ENCODE peak calls at places on chromosomes 16 and 17, in eight cellular contexts. B is Panc1, K is stomach, J is breast epithelium, T is esophagus muscularis mucosa, H is HCT116, P is sigmoid colon, W is spleen. Q is an unnamed sample. For H3K36me3, the result is how much of the 10 kb centered on the place peaks cover.

GRCh38 chr16:3171855-3172593 is 16.0 kb upstream of the OR1F1 start:
- DNase-seq in B (peak), K (no peak), J (no peak), T (no peak), H (no peak), P (peak), W (peak), Q (no peak)

GRCh38 chr16:76932541-76933211 is 258.3 kb upstream of the MON1B start:
- DNase-seq in B (no peak), K (no peak), J (no peak), T (no peak), H (no peak), P (no peak), W (no peak), Q (no peak)

GRCh38 chr16:19137201-19137601 is 23.4 kb downstream of the ITPRIPL2 start:
- DNase-seq in B (no peak), K (no peak), J (peak), T (no peak), H (no peak), P (no peak), W (no peak), Q (peak)

GRCh38 chr17:66310528-66311148 is 8.2 kb downstream of the PRKCA start:
- DNase-seq in B (no peak), K (no peak), J (no peak), T (no peak), H (no peak), P (no peak), W (no peak), Q (no peak)

GRCh38 chr16:68834550-68834949 is 8.8 kb upstream of the TANGO6 start:
- DNase-seq in B (no peak), K (no peak), J (no peak), T (no peak), H (no peak), P (no peak), W (no peak), Q (peak)

GRCh38 chr17:47280072-47280811 is 26.6 kb downstream of the ITGB3 start:
- DNase-seq in B (no peak), K (no peak), J (no peak), T (no peak), H (no peak), P (no peak), W (no peak), Q (no peak)

GRCh38 chr17:58317421-58318064 is 11.1 kb downstream of the TSPOAP1 start:
- DNase-seq in B (peak), K (peak), J (peak), T (no peak), H (peak), P (peak), W (peak), Q (peak)

GRCh38 chr17:66371561-66371960 is 69.1 kb downstream of the PRKCA start:
- DNase-seq in B (no peak), K (no peak), J (no peak), T (no peak), H (no peak), P (no peak), W (no peak), Q (no peak)

GRCh38 chr16:752008-752315 is 8.6 kb upstream of the MSLN start:
- DNase-seq in B (no peak), K (no peak), J (no peak), T (no peak), H (no peak), P (no peak), W (no peak), Q (no peak)

GRCh38 chr16:11202260-11203091 is 53.5 kb downstream of the SOCS1 start:
- DNase-seq in B (peak), K (no peak), J (no peak), T (no peak), H (no peak), P (no peak), W (no peak), Q (no peak)

GRCh38 chr16:48961546-48961945 is 320.1 kb downstream of the CBLN1 start:
- DNase-seq in B (no peak), K (no peak), J (no peak), T (no peak), H (no peak), P (no peak), W (no peak), Q (no peak)

GRCh38 chr17:7348478-7349242 is 3.3 kb upstream of the KCTD11 start:
- DNase-seq in B (no peak), K (no peak), J (no peak), T (no peak), H (no peak), P (no peak), W (no peak), Q (no peak)

GRCh38 chr16:56675685-56676210 is 6.1 kb downstream of the MT1H start:
- DNase-seq in B (no peak), K (no peak), J (no peak), T (no peak), H (no peak), P (no peak), W (no peak), Q (no peak)

GRCh38 chr17:74712756-74713155 is at the start of gene CD300LF:
- DNase-seq in B (no peak), K (no peak), J (no peak), T (no peak), H (no peak), P (no peak), W (peak), Q (no peak)

GRCh38 chr16:15948532-15949209 is 745 bp upstream of the ABCC1 start:
- DNase-seq in B (no peak), K (no peak), J (no peak), T (no peak), H (no peak), P (no peak), W (peak), Q (no peak)

GRCh38 chr16:81610144-81610842 is 165.7 kb downstream of the CMIP start:
- DNase-seq in B (no peak), K (peak), J (peak), T (no peak), H (no peak), P (peak), W (no peak), Q (peak)

GRCh38 chr16:88638323-88639230 is at the start of gene IL17C:
- DNase-seq in B (no peak), K (peak), J (no peak), T (no peak), H (no peak), P (no peak), W (no peak), Q (no peak)

GRCh38 chr17:36856169-36856568 is 81.1 kb upstream of the LHX1 start:
- DNase-seq in B (no peak), K (peak), J (no peak), T (no peak), H (no peak), P (no peak), W (no peak), Q (no peak)

GRCh38 chr17:6914711-6915110 is 81.1 kb upstream of the ALOX12 start:
- DNase-seq in B (no peak), K (no peak), J (no peak), T (peak), H (no peak), P (no peak), W (no peak), Q (no peak)

GRCh38 chr17:39016193-39017153 is 49.3 kb upstream of the FBXO47 start:
- DNase-seq in B (no peak), K (no peak), J (no peak), T (no peak), H (no peak), P (no peak), W (no peak), Q (no peak)

GRCh38 chr17:65047939-65048338 is 8.6 kb downstream of the GNA13 start:
- DNase-seq in B (no peak), K (no peak), J (no peak), T (no peak), H (no peak), P (no peak), W (no peak), Q (no peak)

GRCh38 chr17:20315821-20316220 is 151.5 kb downstream of the LGALS9B start:
- DNase-seq in B (no peak), K (no peak), J (no peak), T (no peak), H (no peak), P (no peak), W (no peak), Q (no peak)

GRCh38 chr17:48052956-48053757 is 5.0 kb downstream of the NFE2L1 start:
- DNase-seq in B (no peak), K (peak), J (peak), T (no peak), H (no peak), P (peak), W (peak), Q (peak)

GRCh38 chr17:55734128-55734781 is 11.6 kb upstream of the TMEM100 start:
- DNase-seq in B (no peak), K (no peak), J (no peak), T (no peak), H (no peak), P (no peak), W (no peak), Q (no peak)

GRCh38 chr17:81899514-81900166 is 2.4 kb upstream of the NPB start:
- DNase-seq in B (no peak), K (no peak), J (no peak), T (no peak), H (no peak), P (no peak), W (no peak), Q (no peak)

GRCh38 chr17:81895400-81895799 is 3.9 kb downstream of the ANAPC11 start:
- DNase-seq in B (no peak), K (no peak), J (no peak), T (no peak), H (no peak), P (no peak), W (no peak), Q (no peak)

GRCh38 chr17:81898885-81899284 is 3.2 kb upstream of the NPB start:
- DNase-seq in B (no peak), K (no peak), J (no peak), T (no peak), H (no peak), P (no peak), W (no peak), Q (no peak)

GRCh38 chr17:81900181-81900820 is 1.7 kb upstream of the NPB start:
- DNase-seq in B (no peak), K (no peak), J (no peak), T (no peak), H (no peak), P (no peak), W (no peak), Q (no peak)

DNA sequence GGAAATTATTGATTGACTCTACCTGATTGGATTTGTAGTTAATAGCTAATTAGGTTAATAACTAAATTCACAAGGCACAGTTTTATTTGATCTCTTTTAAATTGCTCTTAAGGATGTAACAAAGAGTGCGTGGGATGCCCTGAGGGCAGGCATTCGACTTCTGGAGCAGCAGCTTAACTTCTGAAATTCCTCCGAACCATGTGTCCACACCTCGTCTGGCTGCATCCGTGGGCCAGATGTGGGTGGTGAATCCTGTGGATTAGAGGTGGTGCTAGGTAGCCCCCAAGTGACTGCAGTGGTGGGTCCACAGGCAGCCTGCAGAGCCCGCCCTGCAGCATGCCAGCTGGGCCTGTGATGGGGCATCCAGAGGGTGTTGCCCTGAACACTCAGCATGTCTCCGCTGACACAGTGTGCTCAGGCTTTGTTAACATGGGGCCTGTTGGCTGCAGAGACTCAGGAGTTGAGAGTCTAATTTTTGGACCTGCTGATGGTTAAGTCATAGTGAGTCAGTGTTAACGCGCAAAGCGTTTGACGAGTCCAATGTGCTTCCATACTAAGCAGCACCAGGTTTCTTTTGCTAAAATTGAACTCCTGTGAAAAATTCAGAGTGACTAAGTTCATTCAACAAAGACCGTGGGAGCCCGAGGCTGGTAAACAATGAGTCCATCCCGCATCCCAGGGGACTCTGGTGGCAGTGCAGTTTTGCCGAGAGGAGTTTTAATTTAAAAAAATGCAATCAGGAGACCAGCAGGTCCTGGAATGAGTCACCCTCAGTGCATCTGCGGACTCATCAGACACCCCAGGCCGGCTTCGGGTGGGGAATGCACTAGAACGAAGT is 3.8 kb upstream of the NPB start:
- DNase-seq in B (peak), K (no peak), J (no peak), T (no peak), H (peak), P (no peak), W (no peak), Q (no peak)
- H3K36me3 ChIP-seq in B (under half), K (half or more), J (under half), T (half or more), H (under half), P (under half), W (under half), Q (under half)

GRCh38 chr17:80130992-80131391 is 15.9 kb downstream of the EIF4A3 start:
- DNase-seq in B (no peak), K (no peak), J (no peak), T (no peak), H (no peak), P (peak), W (no peak), Q (no peak)
- TF ChIP-seq POLR2AphosphoS5 in B (no peak), K (no peak), J (no peak), T (no peak), H (no peak), P (no peak), W (no peak), Q (peak)

DNA sequence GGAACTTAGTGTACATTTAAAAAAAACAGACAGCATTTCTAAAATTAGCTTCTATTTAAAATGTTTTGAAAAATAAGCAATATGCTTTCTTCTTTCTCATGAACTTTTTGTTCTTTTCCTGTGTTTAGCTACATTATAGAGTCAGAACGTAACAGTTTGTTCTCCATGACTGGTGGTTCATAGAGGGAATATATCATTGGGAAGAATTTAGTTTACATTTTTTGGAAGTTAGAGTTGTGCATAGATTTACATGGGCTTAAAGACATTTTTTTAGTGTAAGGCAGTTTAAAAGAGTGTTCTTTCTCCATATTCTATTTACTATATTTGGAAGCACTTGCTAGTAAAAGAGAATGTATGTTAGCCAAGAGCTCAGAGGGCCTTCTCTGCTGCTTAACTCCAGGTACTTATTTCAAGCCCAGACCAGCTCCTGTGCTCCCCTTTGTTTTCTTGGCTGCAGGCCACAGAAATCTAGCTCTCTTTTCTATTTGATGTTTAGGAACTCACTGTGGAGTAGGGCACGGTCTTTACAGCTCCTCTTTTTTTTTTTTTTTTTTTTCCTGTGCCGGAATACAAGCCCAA is 20.2 kb downstream of the AP2B1 start:
- DNase-seq in B (no peak), K (no peak), J (no peak), T (no peak), H (no peak), P (no peak), W (no peak), Q (peak)
- H3K36me3 ChIP-seq in B (half or more), K (half or more), J (under half), T (half or more), H (under half), P (under half), W (under half), Q (under half)

DNA sequence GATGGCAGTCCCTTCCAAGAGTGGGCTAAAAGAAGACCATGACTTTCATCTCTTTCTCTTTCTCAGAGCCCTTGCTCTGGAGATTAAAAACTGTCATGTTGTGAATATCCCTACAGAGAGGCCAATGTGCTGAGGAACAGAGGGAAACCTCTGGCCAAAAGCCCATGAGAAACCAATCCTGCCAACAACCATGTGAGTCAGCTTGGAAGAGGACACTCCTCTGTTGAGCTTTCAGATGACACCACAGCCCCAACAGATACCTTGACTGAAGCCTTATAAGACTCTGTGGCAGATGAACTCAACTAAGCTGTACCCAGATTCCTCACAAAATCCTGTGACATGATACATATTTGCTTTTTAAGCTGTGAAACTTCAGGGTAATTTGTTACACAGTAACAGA is 19.6 kb downstream of the CPPED1 start:
- DNase-seq in B (no peak), K (no peak), J (no peak), T (no peak), H (no peak), P (no peak), W (no peak), Q (no peak)
- TF ChIP-seq POLR2AphosphoS5 in B (no peak), K (no peak), J (no peak), T (no peak), H (no peak), P (no peak), W (no peak), Q (no peak)

GRCh38 chr16:23615805-23616204 is 19.7 kb upstream of the NDUFAB1 start:
- DNase-seq in B (no peak), K (peak), J (no peak), T (no peak), H (no peak), P (no peak), W (no peak), Q (no peak)
- H3K36me3 ChIP-seq in B (under half), K (half or more), J (under half), T (half or more), H (under half), P (under half), W (under half), Q (under half)

GRCh38 chr17:27915715-27916114 is 22.6 kb upstream of the LYRM9 start:
- DNase-seq in B (no peak), K (no peak), J (no peak), T (no peak), H (no peak), P (no peak), W (no peak), Q (no peak)
- TF ChIP-seq POLR2AphosphoS5 in B (no peak), K (no peak), J (no peak), T (no peak), H (no peak), P (no peak), W (no peak), Q (no peak)

DNA sequence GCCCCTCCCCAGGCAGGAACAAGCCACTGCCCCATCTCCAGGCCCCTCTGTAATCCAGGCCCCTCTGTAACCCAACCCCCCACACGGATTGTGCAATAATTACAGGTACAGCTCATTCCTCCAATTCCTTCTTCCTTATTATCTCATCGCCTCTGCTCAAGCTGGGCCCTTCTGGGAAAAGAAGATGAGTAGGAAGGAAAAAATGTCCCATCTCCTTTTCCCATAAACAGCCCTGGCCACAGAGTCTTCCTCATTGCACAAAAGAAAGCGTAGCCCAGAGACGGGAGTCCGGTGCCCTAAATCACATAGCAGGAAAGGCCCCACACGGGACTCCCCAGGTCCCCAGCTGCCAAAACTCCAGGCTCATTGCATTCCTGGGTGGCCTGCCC is 3.6 kb upstream of the LITAFD start:
- DNase-seq in B (no peak), K (no peak), J (peak), T (no peak), H (no peak), P (no peak), W (no peak), Q (no peak)
- H3K36me3 ChIP-seq in B (under half), K (under half), J (under half), T (under half), H (under half), P (under half), W (under half), Q (under half)

GRCh38 chr17:28896884-28897768 is at the start of gene FLOT2:
- DNase-seq in B (no peak), K (peak), J (peak), T (peak), H (no peak), P (peak), W (peak), Q (peak)

GRCh38 chr17:28899212-28899815 is 1.8 kb upstream of the FLOT2 start:
- DNase-seq in B (no peak), K (no peak), J (no peak), T (no peak), H (no peak), P (no peak), W (no peak), Q (no peak)

GRCh38 chr17:28896491-28896883 is 1.0 kb downstream of the FLOT2 start:
- DNase-seq in B (no peak), K (no peak), J (no peak), T (no peak), H (no peak), P (no peak), W (no peak), Q (no peak)

GRCh38 chr17:28898261-28898955 is 875 bp upstream of the FLOT2 start:
- DNase-seq in B (no peak), K (no peak), J (no peak), T (no peak), H (no peak), P (no peak), W (peak), Q (no peak)

GRCh38 chr17:28897769-28898259 is 281 bp upstream of the FLOT2 start:
- DNase-seq in B (no peak), K (no peak), J (no peak), T (no peak), H (no peak), P (peak), W (no peak), Q (no peak)
- TF ChIP-seq POLR2AphosphoS5 in B (no peak), K (no peak), J (no peak), T (no peak), H (no peak), P (no peak), W (no peak), Q (no peak)